ENCODE peak calls at places on chromosomes 1 and 21, in four cellular contexts. One of them, this sample, is unnamed.

GRCh38 chr1:211735208-211736170 is 60.1 kb upstream of the NEK2 start:
- DNase-seq in DND-41: no peak
- DNase-seq in fibroblast of lung: peak
- DNase-seq in GM23338: no peak
- DNase-seq in this sample: no peak

GRCh38 chr1:82979593-82980230 is 1019.2 kb downstream of the TTLL7 start:
- DNase-seq in DND-41: no peak
- DNase-seq in fibroblast of lung: no peak
- DNase-seq in GM23338: no peak
- DNase-seq in this sample: no peak

GRCh38 chr1:53319296-53320101 is 8.4 kb downstream of the LRP8 start:
- DNase-seq in DND-41: no peak
- DNase-seq in fibroblast of lung: no peak
- DNase-seq in GM23338: no peak
- DNase-seq in this sample: no peak

GRCh38 chr21:44927259-44927586 is 6.5 kb upstream of the ITGB2 start:
- DNase-seq in DND-41: no peak
- DNase-seq in fibroblast of lung: no peak
- DNase-seq in GM23338: no peak
- DNase-seq in this sample: no peak

GRCh38 chr1:181482521-181483083 is 715 bp upstream of the CACNA1E start:
- DNase-seq in DND-41: no peak
- DNase-seq in fibroblast of lung: peak
- DNase-seq in GM23338: peak
- DNase-seq in this sample: peak

GRCh38 chr1:170765279-170765678 is 101.3 kb downstream of the PRRX1 start:
- DNase-seq in DND-41: no peak
- DNase-seq in fibroblast of lung: no peak
- DNase-seq in GM23338: no peak
- DNase-seq in this sample: no peak

GRCh38 chr1:229027622-229028182 is 243.2 kb upstream of the RAB4A start:
- DNase-seq in DND-41: peak
- DNase-seq in fibroblast of lung: no peak
- DNase-seq in GM23338: peak
- DNase-seq in this sample: peak

GRCh38 chr1:89466307-89466925 is 58.2 kb upstream of the LRRC8B start:
- DNase-seq in DND-41: no peak
- DNase-seq in fibroblast of lung: no peak
- DNase-seq in GM23338: no peak
- DNase-seq in this sample: no peak

GRCh38 chr1:15128520-15129313 is 24.8 kb upstream of the TMEM51 start:
- DNase-seq in DND-41: peak
- DNase-seq in fibroblast of lung: peak
- DNase-seq in GM23338: peak
- DNase-seq in this sample: peak

GRCh38 chr1:224785622-224786021 is 143.9 kb upstream of the DNAH14 start:
- DNase-seq in DND-41: no peak
- DNase-seq in fibroblast of lung: no peak
- DNase-seq in GM23338: no peak
- DNase-seq in this sample: no peak

GRCh38 chr1:153985341-153985912 is 712 bp downstream of the RAB13 start:
- DNase-seq in DND-41: no peak
- DNase-seq in fibroblast of lung: peak
- DNase-seq in GM23338: peak
- DNase-seq in this sample: no peak

GRCh38 chr1:225940385-225941151 is 452 bp downstream of the LEFTY2 start:
- DNase-seq in DND-41: no peak
- DNase-seq in fibroblast of lung: no peak
- DNase-seq in GM23338: no peak
- DNase-seq in this sample: no peak

GRCh38 chr1:50417946-50418599 is 5.2 kb downstream of the DMRTA2 start:
- DNase-seq in DND-41: no peak
- DNase-seq in fibroblast of lung: no peak
- DNase-seq in GM23338: peak
- DNase-seq in this sample: peak

GRCh38 chr1:50418600-50419109 is 4.6 kb downstream of the DMRTA2 start:
- DNase-seq in DND-41: no peak
- DNase-seq in fibroblast of lung: no peak
- DNase-seq in GM23338: peak
- DNase-seq in this sample: peak

GRCh38 chr1:50420283-50420682 is 3.0 kb downstream of the DMRTA2 start:
- DNase-seq in DND-41: no peak
- DNase-seq in fibroblast of lung: no peak
- DNase-seq in GM23338: peak
- DNase-seq in this sample: peak

GRCh38 chr1:50419907-50420248 is 3.4 kb downstream of the DMRTA2 start:
- DNase-seq in DND-41: no peak
- DNase-seq in fibroblast of lung: no peak
- DNase-seq in GM23338: no peak
- DNase-seq in this sample: no peak

DNA sequence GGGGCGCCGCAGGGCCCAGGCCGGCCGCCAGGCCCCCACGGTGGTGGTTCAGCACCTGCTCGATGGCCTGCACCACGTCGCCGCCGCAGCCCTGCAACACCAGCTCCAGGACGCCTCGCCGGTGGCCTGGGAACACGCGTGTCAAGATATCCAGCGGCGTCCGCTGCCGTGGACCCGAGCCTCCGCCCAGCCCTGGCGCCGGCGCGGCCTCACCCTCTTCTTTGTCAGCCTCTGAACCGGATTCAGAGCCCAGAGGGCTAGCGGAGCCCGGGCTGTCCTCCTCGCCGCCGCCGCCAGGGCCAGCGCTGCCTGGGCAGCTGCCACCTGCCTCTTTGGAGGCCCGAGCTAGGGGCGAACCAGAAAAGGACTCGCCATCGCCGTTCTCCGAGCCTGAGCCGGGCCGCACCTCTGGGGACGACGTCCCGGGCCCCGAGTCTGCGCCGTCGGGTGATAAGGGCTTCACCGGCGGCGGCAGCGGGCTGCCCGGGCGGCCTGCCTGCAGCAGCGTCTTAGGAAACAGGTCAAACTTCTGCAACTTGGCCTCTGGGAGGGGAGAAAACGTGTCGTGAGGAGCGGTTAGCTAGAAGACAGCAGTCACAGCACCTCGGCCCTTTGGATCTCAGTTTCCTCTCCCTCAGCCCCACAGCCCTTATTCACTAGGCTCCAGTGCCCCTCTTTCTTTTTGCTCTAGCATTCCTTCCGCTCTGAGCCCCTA is 3.9 kb downstream of the DMRTA2 start:
- DNase-seq in DND-41: no peak
- DNase-seq in fibroblast of lung: no peak
- DNase-seq in GM23338: peak
- DNase-seq in this sample: peak
- TF ChIP-seq EZH2 in DND-41: no peak
- TF ChIP-seq EZH2 in fibroblast of lung: peak
- TF ChIP-seq EZH2 in GM23338: peak
- TF ChIP-seq EZH2 in this sample: peak

GRCh38 chr1:4131734-4132133 is 231.7 kb upstream of the C1orf174 start:
- DNase-seq in DND-41: no peak
- DNase-seq in fibroblast of lung: no peak
- DNase-seq in GM23338: no peak
- DNase-seq in this sample: no peak
- TF ChIP-seq EZH2 in DND-41: no peak
- TF ChIP-seq EZH2 in fibroblast of lung: no peak
- TF ChIP-seq EZH2 in GM23338: no peak
- TF ChIP-seq EZH2 in this sample: no peak

DNA sequence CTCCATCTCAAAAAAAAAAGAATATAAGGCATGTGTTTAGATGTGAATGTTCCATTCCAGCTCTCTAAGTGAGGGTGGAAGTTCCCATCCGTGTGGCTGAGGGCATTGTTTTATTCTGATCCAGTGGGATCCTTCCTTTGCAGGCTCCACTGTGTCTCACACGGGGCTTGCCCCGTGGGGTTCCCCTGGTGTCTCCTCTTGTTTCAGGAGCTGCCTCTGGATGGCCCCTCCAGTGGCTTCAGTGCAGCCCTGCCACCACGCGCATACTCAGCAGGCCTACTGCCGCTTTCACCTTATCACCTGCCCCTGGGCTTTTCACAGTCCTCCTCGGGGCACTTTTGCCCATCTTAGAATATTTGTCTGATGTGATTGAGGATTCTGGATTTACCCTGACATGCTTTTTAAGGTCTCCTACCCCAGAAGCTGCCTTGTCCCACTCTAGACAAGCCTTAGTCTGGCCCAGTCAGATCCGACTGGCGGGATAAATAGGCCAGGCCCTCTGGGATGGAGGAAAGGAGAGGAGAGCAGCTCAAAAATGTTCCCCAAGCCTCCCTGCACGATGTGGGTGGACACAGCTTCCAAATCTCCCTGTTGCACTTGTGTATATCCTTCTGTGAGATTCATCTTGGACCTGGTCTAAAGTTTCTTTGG is 55.2 kb downstream of the FAM163A start:
- DNase-seq in DND-41: no peak
- DNase-seq in fibroblast of lung: no peak
- DNase-seq in GM23338: no peak
- DNase-seq in this sample: no peak
- TF ChIP-seq EZH2 in DND-41: no peak
- TF ChIP-seq EZH2 in fibroblast of lung: no peak
- TF ChIP-seq EZH2 in GM23338: no peak
- TF ChIP-seq EZH2 in this sample: no peak

GRCh38 chr1:156144747-156145146 is 8.6 kb upstream of the SEMA4A start:
- DNase-seq in DND-41: no peak
- DNase-seq in fibroblast of lung: no peak
- DNase-seq in GM23338: no peak
- DNase-seq in this sample: no peak
- TF ChIP-seq EZH2 in DND-41: no peak
- TF ChIP-seq EZH2 in fibroblast of lung: no peak
- TF ChIP-seq EZH2 in GM23338: no peak
- TF ChIP-seq EZH2 in this sample: no peak

GRCh38 chr1:42786097-42786496 is 1.3 kb downstream of the TMEM269 start:
- DNase-seq in DND-41: no peak
- DNase-seq in fibroblast of lung: no peak
- DNase-seq in GM23338: no peak
- DNase-seq in this sample: no peak

GRCh38 chr1:42784946-42785693 is at the start of gene TMEM269:
- DNase-seq in DND-41: no peak
- DNase-seq in fibroblast of lung: peak
- DNase-seq in GM23338: peak
- DNase-seq in this sample: no peak

GRCh38 chr1:42783092-42783491 is 1.7 kb upstream of the TMEM269 start:
- DNase-seq in DND-41: no peak
- DNase-seq in fibroblast of lung: no peak
- DNase-seq in GM23338: no peak
- DNase-seq in this sample: no peak

GRCh38 chr1:42788021-42788420 is 3.2 kb downstream of the TMEM269 start:
- DNase-seq in DND-41: no peak
- DNase-seq in fibroblast of lung: no peak
- DNase-seq in GM23338: no peak
- DNase-seq in this sample: no peak

GRCh38 chr1:42784547-42784945 is 245 bp upstream of the TMEM269 start:
- DNase-seq in DND-41: no peak
- DNase-seq in fibroblast of lung: no peak
- DNase-seq in GM23338: peak
- DNase-seq in this sample: no peak
- TF ChIP-seq EZH2 in DND-41: no peak
- TF ChIP-seq EZH2 in fibroblast of lung: no peak
- TF ChIP-seq EZH2 in GM23338: no peak
- TF ChIP-seq EZH2 in this sample: no peak

DNA sequence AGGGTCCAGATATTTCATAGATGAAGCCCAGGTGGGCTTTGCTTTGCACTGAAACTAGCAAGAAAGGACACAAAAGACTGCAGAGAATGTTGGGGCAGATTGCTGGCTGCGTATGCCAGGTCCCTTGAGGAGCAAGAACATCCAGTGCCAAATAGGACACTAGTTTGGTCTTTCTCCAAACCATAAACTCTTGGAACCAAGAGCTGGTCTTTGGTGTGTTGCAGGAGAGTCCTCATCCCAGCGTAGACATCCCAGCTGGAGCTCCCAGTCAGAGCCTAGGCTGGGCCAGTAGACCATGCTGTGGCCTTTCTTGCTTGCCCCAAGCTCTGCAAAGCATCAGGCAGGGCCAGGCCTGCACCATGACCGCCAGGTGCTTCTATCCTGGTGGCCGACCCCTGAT is 87.5 kb downstream of the ATP5PO start:
- DNase-seq in DND-41: no peak
- DNase-seq in fibroblast of lung: no peak
- DNase-seq in GM23338: no peak
- DNase-seq in this sample: no peak
- TF ChIP-seq EZH2 in DND-41: no peak
- TF ChIP-seq EZH2 in fibroblast of lung: no peak
- TF ChIP-seq EZH2 in GM23338: no peak
- TF ChIP-seq EZH2 in this sample: no peak

GRCh38 chr1:21669033-21669286 is 197 bp downstream of the RAP1GAP start:
- DNase-seq in DND-41: no peak
- DNase-seq in fibroblast of lung: no peak
- DNase-seq in GM23338: no peak
- DNase-seq in this sample: peak
- TF ChIP-seq EZH2 in DND-41: no peak
- TF ChIP-seq EZH2 in fibroblast of lung: no peak
- TF ChIP-seq EZH2 in GM23338: no peak
- TF ChIP-seq EZH2 in this sample: peak

GRCh38 chr1:230425252-230426061 is 675 bp downstream of the PGBD5 start:
- DNase-seq in DND-41: no peak
- DNase-seq in fibroblast of lung: peak
- DNase-seq in GM23338: peak
- DNase-seq in this sample: peak
- TF ChIP-seq EZH2 in DND-41: no peak
- TF ChIP-seq EZH2 in fibroblast of lung: peak
- TF ChIP-seq EZH2 in GM23338: peak
- TF ChIP-seq EZH2 in this sample: peak

DNA sequence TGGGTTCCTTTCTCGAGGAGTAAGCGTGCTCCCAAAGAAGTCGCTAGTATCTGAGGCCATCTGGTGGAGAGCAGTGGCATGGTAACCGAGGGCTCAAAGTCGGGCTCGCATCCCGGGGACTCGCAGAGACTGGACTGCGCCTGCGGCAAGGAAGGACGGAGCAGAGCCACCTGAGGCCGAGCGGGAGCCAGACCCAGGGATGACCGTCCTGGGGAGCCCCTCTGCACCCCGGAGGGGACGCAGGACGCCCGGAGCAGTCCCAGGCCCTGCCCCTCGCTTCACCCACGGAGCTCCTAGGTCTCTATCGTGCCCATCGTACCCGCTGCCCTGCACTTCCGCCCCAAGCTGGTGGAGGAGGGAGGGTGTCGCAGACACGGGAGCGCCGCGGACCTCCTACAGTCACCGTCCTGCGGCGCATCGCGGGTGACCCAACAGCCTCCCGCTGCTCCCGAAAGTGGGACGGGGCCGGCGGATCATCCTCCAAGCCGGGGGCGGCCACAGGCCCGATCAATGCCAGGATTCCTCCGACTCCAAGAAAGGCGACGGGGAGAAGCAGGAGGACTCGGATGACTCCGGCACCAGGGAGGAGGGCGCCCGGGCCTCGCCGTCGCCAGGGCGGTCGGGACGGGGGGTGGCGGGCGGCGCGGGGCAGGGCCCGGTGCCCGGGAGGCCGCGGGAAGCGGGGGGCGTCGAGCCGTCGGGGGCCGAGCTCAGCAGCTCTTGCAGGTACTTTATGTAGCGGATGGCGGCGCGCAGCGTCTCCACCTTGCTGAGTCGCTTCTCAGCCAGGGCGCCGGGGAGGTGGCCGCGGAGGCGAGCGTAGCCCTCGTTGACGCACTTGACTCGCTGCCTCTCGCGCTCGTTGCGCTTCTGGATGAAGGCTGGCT is 2.3 kb upstream of the CACNA1S start:
- DNase-seq in DND-41: peak
- DNase-seq in fibroblast of lung: peak
- DNase-seq in GM23338: peak
- DNase-seq in this sample: peak
- TF ChIP-seq EZH2 in DND-41: no peak
- TF ChIP-seq EZH2 in fibroblast of lung: peak
- TF ChIP-seq EZH2 in GM23338: peak
- TF ChIP-seq EZH2 in this sample: peak